ENCODE peak calls at places on chromosomes 6 and 20, in five cellular contexts. G is GM23248, H is PC-3, M is H9, L is neuronal stem cell. X is an unnamed sample.
A peak's percentile ranks its signal among the peaks of the same experiment; 100 is the strongest.

GRCh38 chr6:41002168-41002567 is 36.9 kb downstream of the UNC5CL start:
- DNase-seq in L (no peak), M (no peak), G (no peak), H (no peak), X (no peak)

GRCh38 chr6:73394577-73395354 is at the start of gene DDX43:
- DNase-seq in L (no peak), M (peak; percentile 65), G (peak; percentile 58), H (no peak), X (no peak)

GRCh38 chr6:111711476-111711875 is 105.8 kb upstream of the TRAF3IP2 start:
- DNase-seq in L (no peak), H (no peak), G (peak; percentile 49), M (no peak), X (peak; percentile 18)

GRCh38 chr20:57835462-57836455 is 125.9 kb upstream of the PMEPA1 start:
- DNase-seq in H (no peak), M (peak; percentile 28), L (no peak), G (no peak), X (peak; percentile 42)

GRCh38 chr20:50467618-50468373 is 42.4 kb upstream of the PTPN1 start:
- DNase-seq in G (peak; percentile 63), L (no peak), M (peak; percentile 69), H (peak; percentile 60), X (peak; percentile 31)

GRCh38 chr6:155024628-155025027 is 29.5 kb downstream of the TIAM2 start:
- DNase-seq in G (no peak), M (no peak), H (no peak), L (no peak), X (no peak)

GRCh38 chr6:14728396-14729024 is 517.4 kb upstream of the JARID2 start:
- DNase-seq in G (peak; percentile 67), H (peak; percentile 51), L (no peak), M (no peak), X (no peak)

GRCh38 chr20:41078329-41078728 is 49.7 kb downstream of the TOP1 start:
- DNase-seq in H (peak; percentile 71), M (no peak), G (peak; percentile 67), L (no peak), X (peak; percentile 48)

GRCh38 chr20:815914-816606 is 17.5 kb upstream of the FAM110A start:
- DNase-seq in H (peak; percentile 76), M (peak; percentile 75), G (peak; percentile 61), L (peak; percentile 83), X (peak; percentile 85)

GRCh38 chr20:41175201-41175651 is 37.9 kb downstream of the PLCG1 start:
- DNase-seq in L (no peak), H (no peak), M (peak; percentile 5), G (no peak), X (no peak)

GRCh38 chr6:103875221-103875620 is 984.5 kb downstream of the HACE1 start:
- DNase-seq in H (no peak), L (no peak), M (no peak), G (no peak), X (no peak)

GRCh38 chr6:103874575-103874974 is 985.1 kb downstream of the HACE1 start:
- DNase-seq in L (no peak), G (no peak), H (no peak), M (no peak), X (no peak)

GRCh38 chr6:103879800-103880199 is 979.9 kb downstream of the HACE1 start:
- DNase-seq in H (no peak), G (no peak), L (no peak), M (no peak), X (no peak)
- H3K9me3 ChIP-seq in H (no peaks in the 10 kb centered on the region), G (no peaks in the 10 kb centered on the region), L (no peaks in the 10 kb centered on the region), M (no peaks in the 10 kb centered on the region), X (no peaks in the 10 kb centered on the region)

GRCh38 chr20:4714818-4715217 is 6.9 kb upstream of the PRND start:
- DNase-seq in G (no peak), H (no peak), L (no peak), M (no peak), X (no peak)
- H3K9ac ChIP-seq in G (no peak overlapping the region), H (no peak overlapping the region), L (no peak overlapping the region), M (no peak overlapping the region), X (no peak overlapping the region)

GRCh38 chr6:16769131-16769985 is 8.1 kb upstream of the ATXN1 start:
- DNase-seq in L (no peak), M (no peak), G (peak; percentile 92), H (peak; percentile 96), X (no peak)
- H3K4me2 ChIP-seq in L (no peak overlapping the region), M (peak overlapping the region; percentile 6), G (peak overlapping the region; percentile 71), H (peak overlapping the region; percentile 78), X (no peak overlapping the region)

DNA sequence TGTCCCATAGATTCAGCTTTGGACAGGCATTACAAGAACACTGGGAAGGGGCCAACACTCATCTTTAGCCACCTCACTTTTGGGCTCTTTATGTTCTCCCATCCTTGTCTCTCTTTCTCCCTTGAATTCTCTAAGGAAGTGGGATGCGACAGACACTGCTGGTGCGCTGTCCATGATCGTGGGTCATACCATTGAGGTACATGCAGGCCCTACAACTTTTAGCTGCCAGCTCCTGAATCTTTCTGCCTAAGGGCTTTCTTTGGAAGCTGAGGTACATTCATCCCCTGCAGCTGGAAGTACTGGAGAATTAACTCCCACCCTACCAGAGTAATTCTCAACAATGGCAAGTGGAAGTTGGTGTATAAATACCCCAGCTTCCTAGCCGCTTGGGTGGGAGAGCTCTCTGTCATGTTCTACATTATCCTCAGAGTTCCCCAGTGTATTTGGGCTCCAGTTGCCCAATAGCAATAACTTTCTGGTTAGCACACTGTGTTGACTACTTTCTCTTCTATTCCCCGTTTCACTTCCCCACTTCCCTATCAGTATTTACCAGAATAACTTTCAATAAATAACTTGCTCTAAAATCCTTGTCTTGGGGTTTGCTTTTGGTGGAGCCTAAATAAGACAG is 309.4 kb upstream of the RNF24 start:
- DNase-seq in G (no peak), L (no peak), H (no peak), M (no peak), X (no peak)
- H3K9me3 ChIP-seq in G (no peaks in the 10 kb centered on the region), L (no peaks in the 10 kb centered on the region), H (no peaks in the 10 kb centered on the region), M (no peaks in the 10 kb centered on the region), X (no peaks in the 10 kb centered on the region)

DNA sequence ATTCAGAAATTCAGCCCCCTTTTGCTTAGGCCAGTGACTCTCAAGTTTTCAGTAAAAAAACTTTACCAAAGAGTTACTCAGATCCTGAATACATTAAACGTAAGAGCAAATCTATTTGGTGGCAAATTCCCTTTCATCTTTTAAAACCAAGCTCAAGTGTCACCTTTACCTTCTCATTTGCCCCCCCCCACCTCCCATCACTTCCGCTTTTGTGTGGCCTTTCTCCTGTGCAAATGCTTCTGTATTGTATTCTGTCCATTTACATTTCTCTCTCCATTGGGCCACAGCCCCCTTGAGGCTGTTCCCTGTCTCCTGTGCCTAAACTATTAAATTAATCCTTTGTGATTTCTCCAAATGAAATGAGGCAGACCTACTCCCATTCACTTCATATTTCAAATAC is 1.9 kb downstream of the NOL7 start:
- DNase-seq in L (no peak), H (no peak), M (no peak), G (peak; percentile 7), X (no peak)
- H3K9ac ChIP-seq in L (no peak overlapping the region), H (no peak overlapping the region), M (no peak overlapping the region), G (peak overlapping the region; percentile 91), X (no peak overlapping the region)

GRCh38 chr20:2805682-2806350 is 5.4 kb upstream of the CPXM1 start:
- DNase-seq in L (no peak), M (peak; percentile 36), H (no peak), G (no peak), X (no peak)

GRCh38 chr20:2804921-2805681 is 4.7 kb upstream of the CPXM1 start:
- DNase-seq in M (peak; percentile 47), G (peak; percentile 52), L (no peak), H (no peak), X (peak; percentile 40)

GRCh38 chr20:2804041-2804828 is 3.8 kb upstream of the CPXM1 start:
- DNase-seq in G (no peak), L (no peak), M (no peak), H (no peak), X (no peak)

GRCh38 chr20:2807019-2807418 is 6.6 kb upstream of the CPXM1 start:
- DNase-seq in L (no peak), M (no peak), G (no peak), H (no peak), X (no peak)

DNA sequence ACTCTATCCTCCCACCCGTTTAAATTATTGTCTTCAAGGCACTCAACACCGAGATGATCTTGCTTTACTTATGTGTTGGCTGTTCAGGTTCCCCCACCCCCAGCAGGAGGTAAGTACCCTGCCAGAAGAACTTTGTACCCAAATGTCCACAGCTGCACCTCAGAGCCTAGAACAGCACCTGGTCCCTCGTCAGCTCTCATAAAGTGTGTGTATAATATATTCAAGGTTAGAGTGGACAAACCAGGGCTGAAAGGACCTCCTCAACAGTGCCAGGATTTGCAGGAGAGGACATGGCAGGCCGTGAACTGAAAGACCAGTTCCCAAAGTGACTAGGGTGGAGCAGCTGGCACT is 5.9 kb upstream of the CPXM1 start:
- DNase-seq in G (no peak), M (no peak), H (no peak), L (no peak), X (no peak)
- H3K4me2 ChIP-seq in G (no peak overlapping the region), M (no peak overlapping the region), H (no peak overlapping the region), L (no peak overlapping the region), X (no peak overlapping the region)

DNA sequence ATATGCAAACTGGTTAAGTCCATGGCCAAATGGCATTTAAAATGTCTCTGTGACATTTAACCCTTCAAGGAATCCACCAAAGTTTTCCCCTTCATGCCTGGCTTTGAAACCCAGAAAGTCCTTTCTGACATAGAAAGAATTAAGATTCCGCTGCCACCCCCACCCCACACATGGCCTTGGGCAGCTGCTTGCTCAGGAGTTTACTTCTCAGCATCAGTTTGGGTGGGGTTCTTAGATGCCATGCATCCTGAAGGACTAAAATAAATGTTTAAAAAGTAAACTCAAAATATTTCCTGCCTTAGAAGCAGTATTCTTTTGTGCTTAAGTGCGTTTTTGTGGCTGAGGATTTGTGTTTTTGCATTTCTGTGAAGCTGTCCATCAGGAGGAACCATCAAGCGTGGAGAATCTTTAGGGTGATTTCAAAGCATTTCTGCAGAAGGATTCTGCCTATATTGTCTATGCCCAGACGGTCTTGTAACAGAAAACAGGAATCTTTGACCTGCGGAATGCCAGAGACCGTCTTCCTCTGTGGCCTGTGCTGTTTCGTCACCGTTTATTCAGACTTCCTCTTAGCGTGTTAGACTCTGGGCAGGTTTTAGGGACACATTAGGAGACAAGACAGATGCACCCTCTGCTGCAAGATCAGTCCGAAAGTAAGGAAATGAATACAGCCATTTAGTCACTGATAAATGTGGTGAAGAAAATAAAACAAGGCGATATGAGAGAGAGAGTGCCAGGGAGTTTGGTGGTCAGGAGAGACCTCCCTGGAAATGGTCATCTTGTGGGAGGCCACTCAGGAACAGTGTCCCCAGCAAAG is 6.2 kb downstream of the DUSP22 start:
- DNase-seq in M (no peak), L (no peak), H (no peak), G (no peak), X (no peak)
- H3K9me3 ChIP-seq in M (peaks cover 79% of the 10 kb centered on the region), L (peaks cover 38% of the 10 kb centered on the region), H (no peaks in the 10 kb centered on the region), G (no peaks in the 10 kb centered on the region), X (no peaks in the 10 kb centered on the region)

X was measured in neural progenitor cell.